ENCODE peak calls at places on chromosomes 6 and 20, in nine cellular contexts. J is heart left ventricle, A is NB4, I is ovary, W is uterus, O is natural killer cell, C is brain microvascular endothelial cell, D is AG09309, U is lung. E is an unnamed sample.

GRCh38 chr6:89530982-89531381 is 98.0 kb downstream of the ANKRD6 start:
- DNase-seq in D (no peak), U (no peak), O (no peak), W (no peak), J (peak; percentile 66), I (no peak), A (no peak), C (no peak), E (no peak)

GRCh38 chr6:133888931-133889556 is at the start of gene TCF21:
- DNase-seq in C (no peak), D (no peak), W (peak; percentile 75), A (no peak), U (no peak), J (peak; percentile 49), O (no peak), I (peak; percentile 81), E (no peak)

GRCh38 chr6:89950879-89951391 is 56.7 kb downstream of the GJA10 start:
- DNase-seq in J (no peak), C (no peak), A (peak; percentile 84), O (no peak), D (no peak), W (no peak), U (no peak), I (peak; percentile 78), E (no peak)

GRCh38 chr20:53774487-53775203 is 181.0 kb upstream of the ZNF217 start:
- DNase-seq in W (no peak), C (peak; percentile 85), O (no peak), A (no peak), J (no peak), U (no peak), I (no peak), D (peak; percentile 93), E (no peak)

GRCh38 chr20:43541214-43541613 is 17.6 kb upstream of the SGK2 start:
- DNase-seq in W (no peak), A (no peak), O (no peak), U (no peak), D (peak; percentile 11), I (no peak), C (no peak), J (no peak), E (no peak)

GRCh38 chr6:122422003-122422402 is 22.6 kb downstream of the HSF2 start:
- DNase-seq in I (no peak), J (no peak), W (no peak), U (no peak), C (no peak), D (no peak), O (no peak), A (no peak), E (no peak)

GRCh38 chr6:30902709-30903108 is 5.3 kb upstream of the GTF2H4 start:
- DNase-seq in C (no peak), I (no peak), W (no peak), O (no peak), J (no peak), A (no peak), D (no peak), U (no peak), E (no peak)

GRCh38 chr6:109772961-109773431 is 81.9 kb downstream of the FIG4 start:
- DNase-seq in C (peak; percentile 50), D (no peak), J (peak; percentile 85), I (no peak), O (no peak), W (no peak), U (no peak), A (peak; percentile 7), E (no peak)

GRCh38 chr6:102488729-102489128 is 1095.2 kb downstream of the GRIK2 start:
- DNase-seq in O (no peak), D (no peak), U (no peak), I (no peak), A (no peak), J (no peak), W (no peak), C (peak; percentile 2), E (no peak)

GRCh38 chr6:132931937-132932336 is 117.6 kb downstream of the RPS12 start:
- DNase-seq in I (no peak), O (no peak), A (peak; percentile 22), J (no peak), D (peak; percentile 59), C (peak; percentile 12), W (no peak), U (no peak), E (no peak)

GRCh38 chr6:147958683-147959082 is 384.0 kb upstream of the SASH1 start:
- DNase-seq in J (no peak), U (peak; percentile 77), O (no peak), C (no peak), I (no peak), A (no peak), D (no peak), W (no peak), E (no peak)

GRCh38 chr20:61664741-61665320 is 400.9 kb downstream of the TAF4 start:
- DNase-seq in I (no peak), J (no peak), C (no peak), W (no peak), U (no peak), D (no peak), A (no peak), O (no peak), E (no peak)

GRCh38 chr6:131787955-131788712 is 19.7 kb upstream of the ENPP1 start:
- DNase-seq in O (no peak), W (peak; percentile 36), C (peak; percentile 39), I (no peak), J (no peak), U (no peak), D (no peak), A (no peak), E (no peak)
- TF ChIP-seq CTCF in O (no peak), W (peak; percentile 14), C (peak; percentile 66), I (no peak), J (no peak), U (no peak), D (peak; percentile 56), A (no peak), E (no peak)

GRCh38 chr20:47220161-47220582 is 136.3 kb downstream of the ZMYND8 start:
- DNase-seq in O (peak; percentile 42), U (no peak), C (no peak), W (no peak), J (no peak), I (no peak), D (no peak), A (peak; percentile 68), E (peak; percentile 65)
- TF ChIP-seq CTCF in O (peak; percentile 77), U (no peak), C (peak; percentile 83), W (peak; percentile 8), J (peak; percentile 53), I (no peak), D (peak; percentile 69), A (peak; percentile 86), E (peak; percentile 22)

GRCh38 chr20:34083137-34083536 is 28.9 kb downstream of the EIF2S2 start:
- DNase-seq in A (no peak), W (peak; percentile 44), D (peak; percentile 84), I (peak; percentile 64), J (peak; percentile 87), C (peak; percentile 86), U (peak; percentile 89), O (no peak), E (no peak)

GRCh38 chr20:34078540-34078939 is 33.5 kb downstream of the EIF2S2 start:
- DNase-seq in O (no peak), C (no peak), J (no peak), U (no peak), I (no peak), A (no peak), D (no peak), W (no peak), E (no peak)

GRCh38 chr20:34076952-34077351 is 35.1 kb downstream of the EIF2S2 start:
- DNase-seq in W (no peak), C (no peak), O (no peak), A (no peak), D (no peak), I (no peak), J (no peak), U (no peak), E (no peak)

GRCh38 chr20:34082232-34082887 is 29.7 kb downstream of the EIF2S2 start:
- DNase-seq in U (no peak), C (no peak), J (no peak), O (no peak), W (no peak), D (no peak), I (no peak), A (no peak), E (no peak)

DNA sequence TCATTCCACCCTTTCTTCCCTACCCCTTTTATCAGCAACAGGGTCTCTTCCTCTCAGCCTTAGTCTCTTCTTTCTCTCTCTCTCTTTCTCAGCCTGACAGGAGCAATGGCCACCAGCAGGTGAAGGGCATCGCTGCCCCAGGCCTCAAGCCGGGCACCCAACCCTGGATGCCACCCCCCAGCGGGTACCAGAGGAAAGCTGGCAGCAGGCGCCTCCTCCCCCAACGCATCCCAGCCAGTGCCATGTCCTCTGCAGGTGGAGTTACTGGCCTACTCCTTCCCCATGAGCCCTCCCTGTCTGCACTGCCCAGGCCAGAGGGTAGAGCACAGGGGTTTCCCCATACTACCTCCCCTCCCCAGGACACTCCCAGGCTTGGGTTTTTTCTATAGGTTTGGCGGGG is 32.2 kb downstream of the EIF2S2 start:
- DNase-seq in C (no peak), U (no peak), J (no peak), A (no peak), I (no peak), D (no peak), W (no peak), O (no peak), E (no peak)
- TF ChIP-seq CTCF in C (no peak), U (no peak), J (no peak), A (no peak), I (no peak), D (no peak), W (no peak), O (no peak), E (no peak)

GRCh38 chr20:3724356-3724755 is 8.1 kb upstream of the HSPA12B start:
- DNase-seq in U (no peak), J (no peak), I (no peak), A (no peak), C (no peak), O (no peak), W (no peak), D (no peak), E (no peak)

GRCh38 chr20:3720626-3721025 is 8.2 kb upstream of the SIGLEC1 start:
- DNase-seq in U (no peak), W (no peak), O (no peak), D (no peak), C (no peak), J (no peak), A (no peak), I (no peak), E (no peak)

GRCh38 chr20:3721912-3722311 is 9.5 kb upstream of the SIGLEC1 start:
- DNase-seq in O (no peak), J (no peak), C (no peak), W (no peak), A (peak; percentile 50), U (no peak), D (no peak), I (no peak), E (no peak)

GRCh38 chr20:3720068-3720467 is 7.7 kb upstream of the SIGLEC1 start:
- DNase-seq in A (no peak), W (no peak), J (no peak), D (no peak), C (no peak), O (no peak), I (no peak), U (no peak), E (no peak)

DNA sequence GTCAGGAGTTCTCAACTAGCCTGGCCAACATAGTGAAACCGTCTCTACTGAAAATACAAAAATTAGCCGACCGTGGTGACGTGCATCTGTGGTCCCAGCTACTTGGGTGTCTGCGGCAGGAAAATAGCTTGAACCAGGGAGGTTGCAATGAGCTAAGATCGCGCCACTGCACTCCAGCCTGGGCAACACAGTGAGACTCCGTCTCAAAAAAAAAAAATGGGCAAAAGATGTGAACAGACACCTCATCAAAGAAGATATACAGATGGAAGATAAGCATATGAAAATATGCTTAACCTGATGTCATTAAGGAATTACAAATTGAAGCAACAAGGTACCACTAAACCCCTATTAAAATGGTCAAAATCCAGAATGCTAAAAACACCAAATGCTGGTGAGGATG is 9.2 kb upstream of the HSPA12B start:
- DNase-seq in D (no peak), J (no peak), C (no peak), I (no peak), W (no peak), U (no peak), A (no peak), O (no peak), E (no peak)
- TF ChIP-seq CTCF in D (no peak), J (no peak), C (no peak), I (no peak), W (no peak), U (no peak), A (no peak), O (no peak), E (no peak)

E was measured in GM13976.